ENCODE peak calls at places on chromosomes 6 and 20, in six cellular contexts. E, O, G, H, N and Y are unnamed samples.

GRCh38 chr6:11618533-11618932 is 81.0 kb downstream of the TMEM170B start:
- DNase-seq in E (no peak), O (no peak), G (no peak), H (no peak), N (no peak), Y (peak)

GRCh38 chr6:88380083-88380482 is 213.9 kb upstream of the CNR1 start:
- DNase-seq in E (peak), O (no peak), G (peak), H (peak), N (no peak), Y (no peak)

GRCh38 chr6:1757133-1757532 is 147.4 kb downstream of the FOXC1 start:
- DNase-seq in E (no peak), O (no peak), G (no peak), H (no peak), N (no peak), Y (no peak)

GRCh38 chr6:53326372-53327016 is 22.3 kb downstream of the ELOVL5 start:
- DNase-seq in E (no peak), O (no peak), G (peak), H (peak), N (peak), Y (no peak)

GRCh38 chr20:44619294-44619693 is 32.2 kb downstream of the ADA start:
- DNase-seq in E (no peak), O (no peak), G (no peak), H (no peak), N (no peak), Y (no peak)

GRCh38 chr6:35713426-35713825 is 23.4 kb upstream of the ARMC12 start:
- DNase-seq in E (no peak), O (no peak), G (no peak), H (no peak), N (no peak), Y (no peak)

GRCh38 chr20:57835053-57835452 is 125.2 kb upstream of the PMEPA1 start:
- DNase-seq in E (no peak), O (no peak), G (no peak), H (no peak), N (no peak), Y (no peak)

GRCh38 chr6:148128014-148128730 is 214.5 kb upstream of the SASH1 start:
- DNase-seq in E (no peak), O (no peak), G (peak), H (no peak), N (no peak), Y (no peak)

GRCh38 chr6:21846541-21847451 is 253.2 kb downstream of the SOX4 start:
- DNase-seq in E (no peak), O (peak), G (no peak), H (peak), N (no peak), Y (peak)

GRCh38 chr6:46376562-46376969 is 114.7 kb downstream of the RCAN2 start:
- DNase-seq in E (no peak), O (no peak), G (no peak), H (no peak), N (no peak), Y (no peak)

GRCh38 chr6:2951723-2952122 is 19.6 kb downstream of the SERPINB6 start:
- DNase-seq in E (no peak), O (no peak), G (no peak), H (no peak), N (no peak), Y (no peak)

GRCh38 chr6:106446983-106447382 is 86.5 kb downstream of the CRYBG1 start:
- DNase-seq in E (no peak), O (no peak), G (no peak), H (peak), N (no peak), Y (no peak)

GRCh38 chr6:41935190-41935569 is 6.4 kb downstream of the CCND3 start:
- DNase-seq in E (no peak), O (no peak), G (no peak), H (no peak), N (no peak), Y (no peak)

GRCh38 chr6:63355632-63356031 is 35.8 kb upstream of the LGSN start:
- DNase-seq in E (no peak), O (no peak), G (no peak), H (no peak), N (no peak), Y (no peak)

GRCh38 chr20:52259295-52259694 is 67.7 kb upstream of the ZFP64 start:
- DNase-seq in E (no peak), O (no peak), G (no peak), H (no peak), N (no peak), Y (no peak)

GRCh38 chr6:137236581-137237355 is 17.6 kb upstream of the IFNGR1 start:
- DNase-seq in E (no peak), O (no peak), G (no peak), H (no peak), N (no peak), Y (no peak)

GRCh38 chr20:58277578-58278344 is 31.8 kb upstream of the RAB22A start:
- DNase-seq in E (no peak), O (no peak), G (no peak), H (no peak), N (no peak), Y (no peak)

GRCh38 chr6:167532410-167533294 is 207.8 kb downstream of the TTLL2 start:
- DNase-seq in E (no peak), O (no peak), G (no peak), H (no peak), N (no peak), Y (no peak)

GRCh38 chr6:113350521-113350920 is 506.6 kb upstream of the MARCKS start:
- DNase-seq in E (no peak), O (no peak), G (no peak), H (no peak), N (no peak), Y (no peak)

GRCh38 chr6:80446454-80447045 is 340.1 kb downstream of the BCKDHB start:
- DNase-seq in E (no peak), O (no peak), G (no peak), H (no peak), N (no peak), Y (no peak)

GRCh38 chr6:98634569-98634968 is 199.8 kb upstream of the POU3F2 start:
- DNase-seq in E (no peak), O (peak), G (no peak), H (peak), N (no peak), Y (no peak)

GRCh38 chr20:53706511-53707031 is 112.9 kb upstream of the ZNF217 start:
- DNase-seq in E (no peak), O (no peak), G (no peak), H (no peak), N (no peak), Y (no peak)

GRCh38 chr6:26088344-26088743 is 1.1 kb downstream of the HFE start:
- DNase-seq in E (peak), O (no peak), G (no peak), H (no peak), N (no peak), Y (no peak)

GRCh38 chr20:53949319-53949839 is 121.0 kb downstream of the BCAS1 start:
- DNase-seq in E (peak), O (no peak), G (peak), H (peak), N (no peak), Y (no peak)

GRCh38 chr6:57254055-57254717 is 32.1 kb upstream of the RAB23 start:
- DNase-seq in E (no peak), O (no peak), G (no peak), H (no peak), N (no peak), Y (no peak)

GRCh38 chr20:378961-379336 is 1.6 kb upstream of the TRIB3 start:
- DNase-seq in E (no peak), O (no peak), G (no peak), H (no peak), N (no peak), Y (no peak)

GRCh38 chr6:64955435-64955848 is 751.6 kb downstream of the EYS start:
- DNase-seq in E (no peak), O (no peak), G (no peak), H (no peak), N (no peak), Y (no peak)

GRCh38 chr6:53236241-53236640 is 87.6 kb upstream of the GCM1 start:
- DNase-seq in E (no peak), O (no peak), G (no peak), H (no peak), N (no peak), Y (no peak)

GRCh38 chr6:1278057-1278720 is 33.7 kb upstream of the FOXQ1 start:
- DNase-seq in E (no peak), O (no peak), G (no peak), H (no peak), N (no peak), Y (no peak)

GRCh38 chr6:138571174-138571573 is 71.9 kb upstream of the NHSL1 start:
- DNase-seq in E (no peak), O (no peak), G (no peak), H (no peak), N (no peak), Y (no peak)

GRCh38 chr20:58016779-58017178 is 211.7 kb downstream of the ANKRD60 start:
- DNase-seq in E (no peak), O (no peak), G (no peak), H (no peak), N (no peak), Y (no peak)

GRCh38 chr6:146950351-146950835 is 253.8 kb upstream of the STXBP5 start:
- DNase-seq in E (no peak), O (no peak), G (no peak), H (peak), N (no peak), Y (peak)

GRCh38 chr6:148364056-148364844 is 21.6 kb downstream of the SASH1 start:
- DNase-seq in E (no peak), O (no peak), G (no peak), H (no peak), N (no peak), Y (no peak)

GRCh38 chr6:27865952-27866369 is 46.2 kb downstream of the OR2B2 start:
- DNase-seq in E (no peak), O (peak), G (no peak), H (peak), N (no peak), Y (peak)

GRCh38 chr6:42278131-42278853 is 60.6 kb upstream of the MRPS10 start:
- DNase-seq in E (no peak), O (no peak), G (no peak), H (no peak), N (no peak), Y (no peak)

GRCh38 chr6:26311012-26311384 is 54.0 kb upstream of the BTN3A2 start:
- DNase-seq in E (no peak), O (peak), G (no peak), H (peak), N (no peak), Y (no peak)

GRCh38 chr6:90072961-90073464 is 178.7 kb downstream of the GJA10 start:
- DNase-seq in E (no peak), O (no peak), G (no peak), H (no peak), N (no peak), Y (no peak)

GRCh38 chr20:50220894-50221266 is 30.2 kb downstream of the CEBPB start:
- DNase-seq in E (no peak), O (no peak), G (no peak), H (no peak), N (no peak), Y (no peak)

GRCh38 chr6:105111871-105112270 is 67.9 kb downstream of the POPDC3 start:
- DNase-seq in E (no peak), O (no peak), G (no peak), H (no peak), N (no peak), Y (no peak)

GRCh38 chr6:108940741-108941140 is 92.5 kb downstream of the ARMC2 start:
- DNase-seq in E (no peak), O (no peak), G (no peak), H (no peak), N (no peak), Y (no peak)

GRCh38 chr6:108942556-108943492 is 94.6 kb downstream of the ARMC2 start:
- DNase-seq in E (no peak), O (no peak), G (no peak), H (no peak), N (no peak), Y (peak)

GRCh38 chr6:108941867-108942266 is 93.6 kb downstream of the ARMC2 start:
- DNase-seq in E (no peak), O (no peak), G (no peak), H (no peak), N (no peak), Y (no peak)

GRCh38 chr6:108941281-108941680 is 93.1 kb downstream of the ARMC2 start:
- DNase-seq in E (no peak), O (no peak), G (no peak), H (no peak), N (no peak), Y (no peak)

DNA sequence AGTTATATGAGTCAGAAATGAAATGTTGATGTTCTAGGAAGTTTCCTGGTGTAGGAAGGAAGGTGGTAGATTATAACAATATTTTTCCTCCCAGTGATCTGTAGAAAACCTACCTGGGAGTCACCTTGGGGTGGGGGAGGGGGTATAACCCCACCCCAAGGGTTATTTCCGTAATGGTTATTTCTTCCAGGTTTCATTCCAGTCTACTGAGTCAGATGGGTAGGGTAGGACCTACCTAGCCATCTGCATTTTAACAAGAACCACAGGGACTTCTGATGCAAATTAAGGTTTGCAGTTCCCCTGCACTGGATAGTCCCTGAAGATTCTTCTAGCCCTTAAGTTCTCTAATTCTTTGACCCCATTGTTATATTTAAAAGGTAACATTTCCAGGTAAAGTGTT is 88.9 kb downstream of the ARMC2 start:
- DNase-seq in E (no peak), O (no peak), G (no peak), H (no peak), N (no peak), Y (no peak)
- TF ChIP-seq CTCF in E (no peak), O (no peak), G (no peak), H (no peak), N (no peak), Y (no peak)

GRCh38 chr6:16969699-16970695 is 131.9 kb upstream of the STMND1 start:
- DNase-seq in E (no peak), O (no peak), G (no peak), H (no peak), N (no peak), Y (no peak)
- TF ChIP-seq CTCF in E (no peak), O (no peak), G (no peak), H (no peak), N (no peak), Y (no peak)

DNA sequence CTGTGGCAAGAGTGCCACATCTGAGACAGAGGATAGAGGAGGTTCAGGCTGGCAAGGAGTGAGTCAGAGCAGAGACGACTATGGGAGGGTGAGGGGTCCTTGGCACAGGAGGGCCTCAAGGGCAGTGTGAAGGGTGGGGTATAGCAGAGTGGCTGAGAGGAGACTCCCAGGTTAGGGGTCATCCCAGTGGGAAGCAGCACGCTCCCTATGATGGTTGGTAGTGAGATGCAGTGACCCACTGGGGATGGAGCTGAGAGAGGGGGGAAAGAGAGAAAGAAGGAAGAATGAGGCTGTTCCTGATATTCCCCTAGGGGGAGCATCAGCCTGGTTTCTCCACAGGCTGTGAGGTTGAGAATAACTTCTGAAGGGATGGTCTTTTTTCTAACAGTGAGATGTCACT is 97.4 kb downstream of the INSM1 start:
- DNase-seq in E (no peak), O (peak), G (no peak), H (no peak), N (no peak), Y (peak)
- TF ChIP-seq CTCF in E (no peak), O (peak), G (no peak), H (no peak), N (no peak), Y (peak)

GRCh38 chr20:64039293-64040160 is 3.5 kb downstream of the C20orf204 start:
- DNase-seq in E (no peak), O (no peak), G (no peak), H (no peak), N (no peak), Y (peak)
- TF ChIP-seq CTCF in E (no peak), O (peak), G (no peak), H (no peak), N (no peak), Y (no peak)